ENCODE peak calls at places on chromosomes 7 and 10, in ten cellular contexts. G, O, K, I, Y, X, P, Z, L and W are unnamed samples.

GRCh38 chr7:33722383-33723096 is 182.8 kb upstream of the BMPER start:
- DNase-seq in G (peak), O (no peak), K (no peak), I (no peak), Y (no peak), X (no peak), P (no peak), Z (no peak), L (peak), W (peak)

GRCh38 chr10:14583252-14583651 is 191.4 kb downstream of the FAM107B start:
- DNase-seq in G (no peak), O (no peak), K (no peak), I (no peak), Y (peak), X (no peak), P (peak), Z (no peak), L (peak), W (no peak)

GRCh38 chr10:104033401-104033930 is 52.2 kb downstream of the COL17A1 start:
- DNase-seq in G (no peak), O (no peak), K (no peak), I (no peak), Y (no peak), X (no peak), P (no peak), Z (no peak), L (no peak), W (no peak)

GRCh38 chr10:13238271-13239077 is 4.3 kb upstream of the UCMA start:
- DNase-seq in G (no peak), O (no peak), K (no peak), I (no peak), Y (no peak), X (no peak), P (no peak), Z (peak), L (no peak), W (no peak)

GRCh38 chr10:90592903-90593302 is 264.9 kb downstream of the HTR7 start:
- DNase-seq in G (peak), O (no peak), K (peak), I (peak), Y (no peak), X (no peak), P (no peak), Z (no peak), L (no peak), W (peak)

GRCh38 chr10:63707254-63707910 is 186.2 kb downstream of the REEP3 start:
- DNase-seq in G (no peak), O (no peak), K (no peak), I (no peak), Y (no peak), X (no peak), P (peak), Z (no peak), L (no peak), W (no peak)

GRCh38 chr7:33745934-33746333 is 159.4 kb upstream of the BMPER start:
- DNase-seq in G (no peak), O (no peak), K (no peak), I (no peak), Y (no peak), X (no peak), P (no peak), Z (no peak), L (no peak), W (no peak)

GRCh38 chr7:65382452-65382851 is 8.8 kb downstream of the ZNF92 start:
- DNase-seq in G (no peak), O (no peak), K (no peak), I (no peak), Y (no peak), X (no peak), P (no peak), Z (no peak), L (no peak), W (no peak)

GRCh38 chr7:66267249-66267648 is 62.1 kb downstream of the TPST1 start:
- DNase-seq in G (no peak), O (no peak), K (no peak), I (no peak), Y (no peak), X (no peak), P (no peak), Z (no peak), L (no peak), W (no peak)

GRCh38 chr7:6446977-6447588 is 671 bp downstream of the DAGLB start:
- DNase-seq in G (no peak), O (no peak), K (no peak), I (peak), Y (no peak), X (peak), P (no peak), Z (peak), L (peak), W (peak)

GRCh38 chr7:92159-92767 is 100.1 kb upstream of the FAM20C start:
- DNase-seq in G (no peak), O (no peak), K (no peak), I (no peak), Y (no peak), X (no peak), P (no peak), Z (peak), L (no peak), W (no peak)

GRCh38 chr10:70537398-70538194 is 59.0 kb downstream of the PALD1 start:
- DNase-seq in G (no peak), O (no peak), K (peak), I (peak), Y (no peak), X (no peak), P (no peak), Z (no peak), L (no peak), W (no peak)